ENCODE peak calls at places on chromosomes 6 and 20, in four cellular contexts. Z, L, U and G are unnamed samples.

GRCh38 chr6:32086661-32087573 is 22.2 kb downstream of the TNXB start:
- DNase-seq in U (no peak), Z (no peak), L (no peak), G (peak; percentile 16)

GRCh38 chr6:82840571-82840970 is 225.1 kb downstream of the UBE3D start:
- DNase-seq in L (no peak), U (no peak), Z (no peak), G (no peak)

GRCh38 chr6:72272958-72273357 is 348.9 kb upstream of the KCNQ5 start:
- DNase-seq in L (no peak), U (no peak), Z (no peak), G (no peak)

GRCh38 chr6:44010411-44011349 is 116.6 kb downstream of the MRPL14 start:
- DNase-seq in Z (no peak), U (no peak), L (no peak), G (no peak)

GRCh38 chr20:24763386-24764026 is 185.6 kb upstream of the CST7 start:
- DNase-seq in U (no peak), Z (no peak), L (no peak), G (no peak)

GRCh38 chr6:33570806-33571636 is 9.1 kb downstream of the BAK1 start:
- DNase-seq in U (peak; percentile 87), L (peak; percentile 91), Z (peak; percentile 72), G (peak; percentile 57)

GRCh38 chr6:122746708-122747107 is 32.8 kb upstream of the FABP7 start:
- DNase-seq in Z (no peak), U (no peak), L (peak; percentile 59), G (no peak)

GRCh38 chr6:79250107-79250514 is 15.6 kb upstream of the HMGN3 start:
- DNase-seq in Z (no peak), U (no peak), L (no peak), G (no peak)

GRCh38 chr6:30603961-30604360 is 13.1 kb downstream of the PPP1R10 start:
- DNase-seq in L (no peak), U (no peak), Z (no peak), G (no peak)

GRCh38 chr6:168880271-168880670 is 373.4 kb downstream of the THBS2 start:
- DNase-seq in L (no peak), Z (no peak), U (no peak), G (no peak)

GRCh38 chr6:21078497-21078896 is 515.1 kb upstream of the SOX4 start:
- DNase-seq in L (no peak), U (no peak), Z (no peak), G (no peak)

GRCh38 chr6:47484616-47485015 is 7.0 kb downstream of the CD2AP start:
- DNase-seq in L (no peak), Z (no peak), U (no peak), G (no peak)

GRCh38 chr6:99425647-99426453 is 742 bp upstream of the PNISR start:
- DNase-seq in Z (peak; percentile 70), L (peak; percentile 90), U (peak; percentile 41), G (peak; percentile 93)
- H3K4me1 ChIP-seq in Z (no peaks in the 10 kb centered on the region), L (peaks cover 54% of the 10 kb centered on the region), U (peaks cover 41% of the 10 kb centered on the region), G (no peaks in the 10 kb centered on the region)

DNA sequence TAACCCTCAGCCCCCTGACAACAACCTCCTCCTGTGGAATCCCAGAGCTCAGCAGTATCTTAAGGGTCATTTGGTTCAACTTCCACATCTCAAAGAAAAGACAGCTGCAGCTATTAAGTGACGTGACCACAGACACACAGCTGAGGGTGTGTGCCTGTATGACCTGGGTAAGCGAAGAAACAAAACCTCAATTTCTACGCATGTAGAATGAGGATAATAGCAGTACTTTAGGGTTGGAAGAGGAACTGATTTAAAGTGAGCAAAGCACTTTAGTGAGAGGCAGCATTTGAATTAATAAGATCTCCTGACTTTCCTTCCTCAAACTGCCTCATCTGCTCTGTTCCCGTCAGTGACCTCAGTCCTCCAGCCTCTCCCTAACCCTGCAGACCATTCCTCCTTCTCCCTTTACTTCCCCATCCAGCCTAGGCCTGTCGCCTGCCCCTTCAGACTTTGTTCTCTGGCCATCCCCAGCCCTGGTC is 6.8 kb upstream of the ARMC2 start:
- DNase-seq in U (no peak), Z (no peak), L (peak; percentile 50), G (no peak)
- H3K27ac ChIP-seq in U (no peak overlapping the region), Z (no peak overlapping the region), L (peak overlapping the region; percentile 61), G (no peak overlapping the region)

GRCh38 chr6:142332393-142333080 is 30.7 kb downstream of the ADGRG6 start:
- DNase-seq in Z (no peak), L (no peak), U (no peak), G (no peak)

GRCh38 chr6:142329486-142330113 is 27.8 kb downstream of the ADGRG6 start:
- DNase-seq in Z (no peak), U (no peak), L (no peak), G (no peak)

GRCh38 chr6:142331075-142331551 is 29.3 kb downstream of the ADGRG6 start:
- DNase-seq in Z (no peak), L (no peak), U (no peak), G (no peak)

GRCh38 chr6:142333431-142333830 is 31.6 kb downstream of the ADGRG6 start:
- DNase-seq in L (no peak), U (no peak), Z (no peak), G (no peak)

DNA sequence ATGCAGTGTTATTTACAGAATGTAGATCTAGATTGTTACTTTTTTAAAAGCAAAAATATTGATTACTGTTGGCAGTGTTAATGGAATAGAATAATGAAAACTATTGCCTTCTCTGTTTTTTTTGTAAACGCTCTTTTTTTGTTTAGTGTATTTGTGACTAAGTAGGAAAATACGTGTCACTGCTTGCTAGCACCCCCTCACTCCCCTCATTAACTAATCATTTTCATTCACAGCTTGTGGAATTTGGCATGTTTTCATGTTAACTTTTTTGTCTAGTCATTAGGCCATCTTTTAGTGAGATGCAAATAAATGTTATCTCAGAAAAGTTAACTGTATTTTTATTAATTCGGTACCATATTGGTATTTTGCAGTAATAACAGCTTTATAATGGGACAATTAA is 29.8 kb downstream of the ADGRG6 start:
- DNase-seq in U (no peak), L (no peak), Z (no peak), G (no peak)
- H3K4me1 ChIP-seq in U (peaks cover 13% of the 10 kb centered on the region), L (no peaks in the 10 kb centered on the region), Z (no peaks in the 10 kb centered on the region), G (no peaks in the 10 kb centered on the region)

GRCh38 chr6:6590530-6590929 is 2.0 kb downstream of the LY86 start:
- DNase-seq in Z (no peak), L (no peak), U (no peak), G (no peak)
- H3K27ac ChIP-seq in Z (no peak overlapping the region), L (no peak overlapping the region), U (no peak overlapping the region), G (no peak overlapping the region)

GRCh38 chr6:7215798-7216231 is 97.2 kb downstream of the SSR1 start:
- DNase-seq in U (no peak), Z (no peak), L (no peak), G (no peak)
- H3K4me1 ChIP-seq in U (no peaks in the 10 kb centered on the region), Z (peaks cover 8% of the 10 kb centered on the region), L (peaks cover 48% of the 10 kb centered on the region), G (no peaks in the 10 kb centered on the region)

GRCh38 chr6:158286413-158286812 is 25.9 kb upstream of the TULP4 start:
- DNase-seq in U (no peak), Z (no peak), L (no peak), G (no peak)

GRCh38 chr6:158285321-158285960 is 26.8 kb upstream of the TULP4 start:
- DNase-seq in U (no peak), L (no peak), Z (no peak), G (no peak)

GRCh38 chr6:158287047-158287446 is 25.2 kb upstream of the TULP4 start:
- DNase-seq in L (no peak), Z (no peak), U (no peak), G (no peak)

GRCh38 chr6:158283304-158284005 is 28.8 kb upstream of the TULP4 start:
- DNase-seq in U (no peak), Z (no peak), L (no peak), G (no peak)

GRCh38 chr6:158284340-158285210 is 27.7 kb upstream of the TULP4 start:
- DNase-seq in Z (peak; percentile 10), L (no peak), U (no peak), G (no peak)
- H3K27ac ChIP-seq in Z (no peak overlapping the region), L (peak overlapping the region; percentile 20), U (no peak overlapping the region), G (no peak overlapping the region)

GRCh38 chr20:1381753-1382591 is 10.9 kb downstream of the FKBP1A start:
- DNase-seq in L (no peak), U (no peak), Z (no peak), G (no peak)
- H3K4me1 ChIP-seq in L (peaks cover 98% of the 10 kb centered on the region), U (peaks cover 87% of the 10 kb centered on the region), Z (peaks cover 4% of the 10 kb centered on the region), G (peaks cover 1% of the 10 kb centered on the region)

GRCh38 chr20:33667245-33668086 is 723 bp downstream of the ACTL10 start:
- DNase-seq in L (peak; percentile 69), Z (peak; percentile 79), U (peak; percentile 21), G (no peak)
- H3K27ac ChIP-seq in L (peak overlapping the region; percentile 79), Z (peak overlapping the region; percentile 90), U (peak overlapping the region; percentile 25), G (no peak overlapping the region)

GRCh38 chr6:38684904-38685303 is 18.0 kb downstream of the GLO1 start:
- DNase-seq in U (no peak), Z (no peak), L (no peak), G (no peak)

GRCh38 chr6:38686270-38687042 is 16.5 kb downstream of the GLO1 start:
- DNase-seq in L (no peak), Z (no peak), U (no peak), G (no peak)

GRCh38 chr6:38687549-38687948 is 15.4 kb downstream of the GLO1 start:
- DNase-seq in L (no peak), U (no peak), Z (no peak), G (no peak)

GRCh38 chr6:38687043-38687353 is 15.9 kb downstream of the GLO1 start:
- DNase-seq in U (no peak), L (no peak), Z (no peak), G (no peak)

GRCh38 chr6:38688579-38689087 is 14.3 kb downstream of the GLO1 start:
- DNase-seq in L (no peak), U (no peak), Z (no peak), G (no peak)
- H3K4me1 ChIP-seq in L (peaks cover 33% of the 10 kb centered on the region), U (no peaks in the 10 kb centered on the region), Z (no peaks in the 10 kb centered on the region), G (no peaks in the 10 kb centered on the region)

GRCh38 chr20:8020314-8021079 is 936 bp upstream of the TMX4 start:
- DNase-seq in U (no peak), Z (no peak), L (no peak), G (no peak)
- H3K27ac ChIP-seq in U (peak overlapping the region; percentile 81), Z (peak overlapping the region; percentile 96), L (peak overlapping the region; percentile 99), G (no peak overlapping the region)